ENCODE peak calls at places on chromosomes 11 and 22, in six cellular contexts. P is H9, G is endothelial cell of umbilical vein, E is fibroblast of lung, S is MM.1S, H is IMR-90. N is an unnamed sample.

GRCh38 chr11:118851970-118852369 is 31.7 kb upstream of the CXCR5 start:
- DNase-seq in H (no peak), P (no peak), S (peak), G (no peak), E (no peak), N (no peak)

GRCh38 chr11:33377852-33378385 is 120.7 kb downstream of the HIPK3 start:
- DNase-seq in G (peak), E (no peak), P (no peak), H (peak), S (no peak), N (no peak)

GRCh38 chr22:45731798-45732495 is 60.3 kb downstream of the ATXN10 start:
- DNase-seq in H (peak), P (no peak), E (peak), S (no peak), G (no peak), N (no peak)

GRCh38 chr11:119793335-119793984 is 64.5 kb upstream of the NECTIN1 start:
- DNase-seq in P (no peak), H (no peak), S (no peak), E (no peak), G (no peak), N (no peak)

GRCh38 chr22:41983516-41983915 is 14.3 kb downstream of the SEPTIN3 start:
- DNase-seq in P (no peak), S (no peak), E (no peak), H (no peak), G (no peak), N (no peak)

GRCh38 chr11:23509821-23510220 is 649.5 kb upstream of the CCDC179 start:
- DNase-seq in S (no peak), G (no peak), E (no peak), P (no peak), H (no peak), N (no peak)

GRCh38 chr11:63917685-63918523 is 940 bp upstream of the RCOR2 start:
- DNase-seq in G (no peak), S (peak), H (no peak), E (peak), P (peak), N (no peak)

GRCh38 chr11:103035656-103036434 is 56.1 kb downstream of the DCUN1D5 start:
- DNase-seq in H (peak), G (peak), E (peak), S (peak), P (no peak), N (peak)

GRCh38 chr22:33380789-33381530 is 322.8 kb upstream of the SYN3 start:
- DNase-seq in H (peak), G (no peak), E (peak), P (no peak), S (no peak), N (peak)

GRCh38 chr11:99424313-99425084 is 403.8 kb downstream of the CNTN5 start:
- DNase-seq in H (no peak), S (no peak), P (peak), G (no peak), E (no peak), N (no peak)

GRCh38 chr11:72519220-72519881 is 85.0 kb upstream of the CLPB start:
- DNase-seq in E (peak), H (peak), S (no peak), P (no peak), G (no peak), N (no peak)

GRCh38 chr11:12007230-12007593 is 1.2 kb downstream of the DKK3 start:
- DNase-seq in E (no peak), S (no peak), P (peak), G (no peak), H (no peak), N (no peak)

GRCh38 chr11:12009617-12010321 is 1.3 kb upstream of the DKK3 start:
- DNase-seq in G (no peak), S (no peak), P (no peak), E (no peak), H (no peak), N (no peak)

GRCh38 chr11:12006552-12007229 is 1.7 kb downstream of the DKK3 start:
- DNase-seq in G (no peak), S (no peak), E (no peak), P (no peak), H (no peak), N (no peak)

GRCh38 chr11:12008790-12009616 is 577 bp upstream of the DKK3 start:
- DNase-seq in G (peak), S (no peak), H (peak), E (peak), P (peak), N (no peak)

DNA sequence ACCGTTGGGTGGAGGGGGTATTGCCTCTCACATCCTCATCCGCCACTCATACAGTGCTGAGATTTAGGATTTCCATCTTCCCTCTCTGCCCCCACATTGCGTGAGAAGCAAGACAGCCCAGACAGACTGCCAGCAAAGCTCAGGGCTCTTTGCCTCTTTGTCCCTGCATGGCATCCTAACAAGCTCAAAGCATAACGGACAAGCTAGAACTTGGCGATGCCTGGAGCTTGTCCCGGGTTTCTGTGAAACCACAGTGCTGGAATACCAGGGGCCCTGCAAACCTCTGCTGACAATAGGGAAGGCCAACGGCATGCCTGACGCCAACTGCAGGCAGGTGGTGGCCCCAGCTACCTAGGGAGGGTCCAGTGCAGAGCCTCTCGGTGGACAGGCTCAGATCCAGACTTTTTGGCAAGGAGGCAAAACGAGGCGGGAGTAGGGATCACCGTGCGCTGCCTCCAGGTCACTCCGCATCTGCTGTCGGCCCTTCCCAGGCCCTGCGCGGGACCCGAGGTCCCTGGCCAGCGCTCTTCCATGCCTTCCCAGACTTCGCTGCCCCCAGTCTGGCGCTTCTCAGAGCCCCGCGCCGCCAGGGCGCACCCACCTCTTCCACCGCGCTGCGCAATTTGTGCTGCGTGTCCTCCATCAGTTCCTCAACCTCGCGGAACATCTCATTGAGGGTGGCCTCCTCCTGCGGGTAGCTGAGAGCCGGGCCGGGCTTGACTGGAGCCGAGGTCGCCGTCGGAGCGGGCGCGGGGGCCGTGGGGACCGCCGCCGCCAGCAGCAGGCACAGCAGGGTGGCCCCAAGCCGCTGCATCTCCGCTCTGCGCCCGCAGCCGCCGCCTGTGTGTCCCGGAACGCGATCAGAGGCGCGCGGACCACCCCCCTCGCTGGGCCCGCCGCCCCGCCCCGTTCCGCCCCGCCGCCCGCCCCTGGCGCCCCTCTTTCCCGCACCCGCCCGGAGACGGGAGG is at the start of gene DKK3:
- DNase-seq in G (peak), E (peak), P (peak), H (peak), S (no peak), N (no peak)
- H3K9ac ChIP-seq in G (peak), E (peak), P (no peak), H (peak), S (no peak), N (peak)

DNA sequence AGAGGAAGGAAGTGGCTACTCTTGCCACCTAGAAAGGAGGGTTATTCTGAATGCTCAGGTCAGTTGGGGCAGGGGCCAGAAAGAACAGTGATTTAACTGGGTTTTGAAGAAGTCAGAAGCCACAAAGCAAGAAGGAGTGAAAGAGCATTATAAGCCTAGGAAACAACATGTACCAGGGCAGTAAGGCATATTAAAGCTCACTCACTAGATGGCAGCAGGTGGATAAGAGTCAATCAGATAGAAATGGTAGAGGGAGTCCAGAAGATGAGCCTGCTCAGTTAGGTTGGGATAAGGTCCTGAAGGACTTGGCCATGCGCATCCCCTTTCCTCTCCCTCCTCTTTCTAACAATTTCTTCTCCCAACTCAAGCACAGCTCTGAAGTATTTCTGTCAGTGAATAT is 22.0 kb upstream of the PATE1 start:
- DNase-seq in H (peak), G (peak), P (no peak), E (peak), S (no peak), N (no peak)
- TF ChIP-seq CTCF in H (no peak), G (peak), P (peak), E (no peak), S (no peak), N (peak)

GRCh38 chr22:25091449-25091848 is 108.2 kb upstream of the CRYBB3 start:
- DNase-seq in P (no peak), E (no peak), H (no peak), S (no peak), G (peak), N (no peak)
- H3K9ac ChIP-seq in P (no peak), E (no peak), H (no peak), S (no peak), G (peak), N (no peak)

DNA sequence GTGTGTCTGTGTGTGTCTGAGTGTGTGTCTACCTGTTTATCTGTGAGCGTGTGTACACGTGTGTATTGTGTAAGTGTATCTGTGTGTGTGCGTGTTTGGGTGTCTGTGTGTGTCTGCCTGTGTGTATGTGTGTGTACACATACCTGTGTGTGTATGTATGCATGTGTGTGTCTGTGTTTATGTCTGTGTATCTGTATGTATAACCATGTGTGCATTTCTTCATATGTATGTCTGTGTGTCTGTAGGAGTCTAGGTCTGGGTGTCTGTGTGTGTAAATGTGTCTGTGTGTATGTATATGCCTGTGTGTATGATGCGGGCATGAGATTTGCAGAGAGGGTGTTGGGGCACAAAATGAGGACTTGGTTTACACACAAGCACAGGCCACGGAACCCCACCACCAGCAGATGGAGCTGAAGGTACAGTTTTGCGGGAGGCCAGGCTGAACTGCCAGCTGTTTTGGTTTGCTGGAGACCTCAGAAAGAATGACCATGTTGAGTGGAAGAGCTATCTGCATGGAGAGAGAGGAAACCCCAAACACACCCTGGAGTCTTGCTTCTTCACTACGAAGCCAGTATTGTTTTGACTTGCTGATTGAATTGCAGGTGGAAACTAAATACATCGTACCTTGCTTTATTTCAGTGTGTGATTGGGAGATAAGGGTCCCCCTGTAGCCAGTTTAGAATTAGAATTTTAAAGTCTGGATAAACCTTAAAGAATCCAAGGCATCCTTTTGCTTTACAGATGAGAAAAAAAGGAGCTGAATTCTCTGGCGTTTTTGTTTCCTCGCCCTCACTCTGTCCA is 497.2 kb downstream of the NTM start:
- DNase-seq in G (peak), H (peak), S (peak), E (peak), P (peak), N (peak)
- TF ChIP-seq CTCF in G (peak), H (peak), S (peak), E (peak), P (peak), N (peak)